ENCODE peak calls at places on chromosomes 5 and 9, in six cellular contexts. X, E, G, L, F and M are unnamed samples.

GRCh38 chr9:114216081-114216480 is 60.7 kb downstream of the COL27A1 start:
- DNase-seq in X (no peak), E (no peak), G (no peak), L (no peak), F (no peak), M (peak; percentile 77)

GRCh38 chr5:164057121-164057520 is 551.7 kb downstream of the MAT2B start:
- DNase-seq in X (no peak), E (no peak), G (no peak), L (no peak), F (no peak), M (no peak)

GRCh38 chr5:15623794-15624193 is 123.8 kb downstream of the FBXL7 start:
- DNase-seq in X (no peak), E (no peak), G (no peak), L (no peak), F (no peak), M (no peak)

GRCh38 chr5:163489055-163489744 is 16.2 kb upstream of the MAT2B start:
- DNase-seq in X (peak; percentile 60), E (peak; percentile 48), G (peak; percentile 63), L (peak; percentile 18), F (peak; percentile 12), M (no peak)

GRCh38 chr5:10623305-10623910 is 59.5 kb downstream of the ANKRD33B start:
- DNase-seq in X (no peak), E (no peak), G (no peak), L (no peak), F (no peak), M (no peak)

GRCh38 chr5:110371011-110371724 is 355.3 kb downstream of the TMEM232 start:
- DNase-seq in X (no peak), E (no peak), G (no peak), L (no peak), F (no peak), M (no peak)

GRCh38 chr5:13833440-13833839 is 111.0 kb downstream of the DNAH5 start:
- DNase-seq in X (no peak), E (no peak), G (no peak), L (no peak), F (no peak), M (no peak)

GRCh38 chr5:135890867-135891266 is 4.8 kb downstream of the IL9 start:
- DNase-seq in X (no peak), E (no peak), G (no peak), L (no peak), F (no peak), M (no peak)

GRCh38 chr5:142717582-142718215 is 31.8 kb upstream of the FGF1 start:
- DNase-seq in X (no peak), E (peak; percentile 70), G (no peak), L (peak; percentile 52), F (peak; percentile 30), M (peak; percentile 76)

GRCh38 chr9:87701931-87702421 is 23.9 kb upstream of the CTSL start:
- DNase-seq in X (peak; percentile 46), E (no peak), G (no peak), L (no peak), F (no peak), M (no peak)

GRCh38 chr9:37302277-37302676 is 120.2 kb upstream of the GRHPR start:
- DNase-seq in X (no peak), E (no peak), G (no peak), L (no peak), F (no peak), M (no peak)

GRCh38 chr9:15529566-15530324 is 19.0 kb upstream of the PSIP1 start:
- DNase-seq in X (no peak), E (no peak), G (no peak), L (no peak), F (no peak), M (no peak)

GRCh38 chr5:67156976-67157583 is 39.5 kb downstream of the CD180 start:
- DNase-seq in X (peak; percentile 26), E (peak; percentile 47), G (no peak), L (peak; percentile 22), F (peak; percentile 43), M (peak; percentile 37)

GRCh38 chr5:168529361-168530234 is 493 bp downstream of the FBLL1 start:
- DNase-seq in X (peak; percentile 41), E (no peak), G (no peak), L (no peak), F (no peak), M (no peak)

GRCh38 chr5:9183306-9183705 is 362.6 kb downstream of the SEMA5A start:
- DNase-seq in X (no peak), E (no peak), G (no peak), L (no peak), F (no peak), M (no peak)

GRCh38 chr9:76868897-76869296 is 37.0 kb downstream of the PRUNE2 start:
- DNase-seq in X (no peak), E (no peak), G (no peak), L (no peak), F (no peak), M (no peak)

GRCh38 chr5:136032564-136032963 is 3.8 kb downstream of the TGFBI start:
- DNase-seq in X (no peak), E (peak; percentile 69), G (no peak), L (peak; percentile 64), F (no peak), M (no peak)

GRCh38 chr5:124333295-124333979 is 413.0 kb downstream of the ZNF608 start:
- DNase-seq in X (no peak), E (no peak), G (no peak), L (no peak), F (no peak), M (no peak)

GRCh38 chr9:118459832-118460425 is 755.7 kb downstream of the TLR4 start:
- DNase-seq in X (no peak), E (no peak), G (no peak), L (no peak), F (no peak), M (no peak)

GRCh38 chr5:132238169-132238744 is 10.6 kb upstream of the P4HA2 start:
- DNase-seq in X (peak; percentile 89), E (peak; percentile 69), G (peak; percentile 95), L (peak; percentile 41), F (peak; percentile 86), M (peak; percentile 69)

GRCh38 chr5:75610201-75610600 is 1.1 kb upstream of the ANKDD1B start:
- DNase-seq in X (no peak), E (no peak), G (no peak), L (no peak), F (peak; percentile 43), M (no peak)

GRCh38 chr9:95085861-95086563 is 231.5 kb downstream of the FANCC start:
- DNase-seq in X (no peak), E (no peak), G (no peak), L (no peak), F (no peak), M (no peak)

GRCh38 chr9:81680506-81680905 is 8.8 kb downstream of the TLE1 start:
- DNase-seq in X (no peak), E (no peak), G (no peak), L (no peak), F (no peak), M (no peak)

GRCh38 chr5:150069619-150070276 is 16.6 kb downstream of the CSF1R start:
- DNase-seq in X (no peak), E (no peak), G (no peak), L (no peak), F (no peak), M (no peak)

GRCh38 chr5:38316544-38317224 is 58.3 kb downstream of the EGFLAM start:
- DNase-seq in X (no peak), E (no peak), G (no peak), L (no peak), F (no peak), M (no peak)

DNA sequence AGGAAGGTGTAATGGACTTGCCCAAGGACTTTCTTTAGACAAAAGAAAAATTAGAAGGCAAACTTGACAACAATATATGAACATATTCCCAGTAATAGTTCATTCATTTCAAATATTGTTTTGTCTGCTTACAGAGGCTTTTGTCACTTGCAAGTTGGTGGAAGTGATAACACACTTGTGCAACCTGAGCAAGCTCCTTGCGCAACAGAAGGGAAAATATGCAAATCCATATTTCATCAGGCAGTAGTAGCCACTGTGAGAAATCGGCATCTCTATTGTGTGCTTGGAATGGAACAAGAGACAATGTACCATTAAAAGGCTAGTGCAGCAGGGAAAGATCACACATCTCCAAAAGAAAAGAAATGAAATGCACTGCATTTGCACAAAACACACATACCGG is 125.3 kb upstream of the RASEF start:
- DNase-seq in X (no peak), E (no peak), G (no peak), L (no peak), F (no peak), M (no peak)
- TF ChIP-seq JUN in X (no peak), E (no peak), G (no peak), L (no peak), F (no peak), M (no peak)

DNA sequence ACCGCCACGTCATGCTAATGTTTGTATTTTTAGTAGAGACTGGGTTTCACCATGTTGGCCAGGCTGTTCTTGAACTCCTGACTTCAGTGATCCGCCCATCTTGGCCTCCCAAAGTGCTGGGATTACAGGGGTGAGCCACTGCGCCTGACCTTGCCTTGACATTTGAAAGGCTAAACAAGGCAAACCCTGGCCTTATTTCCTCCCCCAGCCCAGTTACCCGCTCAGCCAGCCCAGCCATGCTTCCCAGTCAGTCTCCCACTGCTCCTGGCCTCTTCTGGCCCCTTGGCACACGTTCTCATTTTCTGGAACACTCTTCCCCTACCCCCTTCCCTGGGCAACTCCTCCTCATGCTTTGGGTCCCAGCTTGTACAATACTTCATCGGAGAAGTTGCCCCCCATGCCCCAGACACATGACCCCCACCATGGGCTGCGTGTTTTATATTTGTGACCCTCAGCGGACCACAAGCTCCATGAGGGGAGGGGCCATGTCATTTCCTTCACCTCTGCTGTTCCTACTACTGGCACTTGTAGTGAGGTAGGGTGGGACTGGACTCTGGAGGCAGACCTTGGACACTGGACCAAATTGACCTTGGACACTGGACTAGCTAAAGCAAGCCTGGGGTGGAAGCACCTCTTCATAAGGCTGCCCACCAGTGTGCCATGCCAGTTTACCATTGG is 94.4 kb upstream of the IER5L start:
- DNase-seq in X (no peak), E (no peak), G (no peak), L (no peak), F (no peak), M (no peak)
- TF ChIP-seq MAX in X (no peak), E (no peak), G (no peak), L (no peak), F (no peak), M (no peak)

DNA sequence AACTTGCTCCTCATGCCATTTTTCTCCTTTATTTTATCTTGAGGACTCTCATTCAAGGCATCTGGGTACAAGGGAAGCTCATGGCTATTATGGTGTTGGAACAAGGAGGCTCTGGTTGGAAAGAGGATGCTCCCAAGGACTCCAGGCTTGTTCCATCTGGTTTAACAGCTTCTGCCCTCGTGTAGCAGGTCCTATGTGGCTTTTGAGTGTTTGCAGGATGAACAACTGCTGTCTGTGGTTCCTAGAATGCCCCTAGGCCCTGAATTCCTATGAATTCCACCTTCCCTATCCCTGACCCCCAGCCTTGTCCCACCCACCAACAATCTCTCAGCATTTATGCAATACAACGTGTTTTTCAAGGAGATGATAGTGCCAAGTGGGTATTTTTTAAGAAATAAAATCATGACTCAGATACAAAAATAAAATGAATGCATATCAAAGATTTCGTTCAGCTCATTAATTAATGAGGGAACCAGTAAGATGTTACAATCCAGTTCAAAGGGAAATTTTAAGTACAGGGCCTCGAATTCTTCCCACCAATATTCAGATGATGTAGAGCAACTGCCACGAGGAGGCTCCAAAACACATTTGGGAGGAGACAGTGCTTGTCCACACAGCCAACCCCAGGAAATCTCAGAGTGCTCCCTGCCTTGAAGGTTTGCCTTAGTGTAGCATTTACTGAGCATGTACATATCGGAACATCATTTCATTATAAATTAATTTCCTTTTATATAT is 182.0 kb downstream of the MUSK start:
- DNase-seq in X (no peak), E (no peak), G (no peak), L (no peak), F (no peak), M (no peak)
- TF ChIP-seq JUN in X (no peak), E (no peak), G (no peak), L (no peak), F (no peak), M (no peak)

GRCh38 chr5:98065261-98065909 is 708.1 kb upstream of the RGMB start:
- DNase-seq in X (no peak), E (no peak), G (no peak), L (no peak), F (no peak), M (peak; percentile 49)
- TF ChIP-seq MAX in X (no peak), E (no peak), G (no peak), L (no peak), F (no peak), M (no peak)